ENCODE peak calls at places on chromosome 19, in six cellular contexts. N is astrocyte of the spinal cord, W is neural progenitor cell, G is left lung, S is psoas muscle, I is AG09309. V is an unnamed sample.

GRCh38 chr19:41324921-41325639 is 15.1 kb downstream of the CCDC97 start:
- DNase-seq in G (peak; percentile 77), S (peak; percentile 74), W (peak; percentile 60), N (peak; percentile 83), I (peak; percentile 66), V (peak; percentile 76)

GRCh38 chr19:15866646-15867045 is 31.2 kb downstream of the CYP4F2 start:
- DNase-seq in S (no peak), W (no peak), I (no peak), N (no peak), G (no peak), V (no peak)

GRCh38 chr19:5205937-5206750 is 134.5 kb downstream of the PTPRS start:
- DNase-seq in N (no peak), S (no peak), G (no peak), I (no peak), W (no peak), V (no peak)

GRCh38 chr19:47549341-47549768 is 23.6 kb downstream of the ZNF541 start:
- DNase-seq in N (no peak), S (no peak), W (no peak), I (no peak), G (peak; percentile 64), V (no peak)

GRCh38 chr19:19160489-19161035 is 9.5 kb downstream of the MEF2B start:
- DNase-seq in W (no peak), I (no peak), G (no peak), N (no peak), S (no peak), V (no peak)

GRCh38 chr19:27745978-27746542 is 1466.9 kb downstream of the UQCRFS1 start:
- DNase-seq in W (no peak), I (no peak), G (no peak), S (no peak), N (no peak), V (no peak)

GRCh38 chr19:28501979-28502378 is 711.0 kb downstream of the UQCRFS1 start:
- DNase-seq in S (no peak), G (no peak), W (no peak), I (no peak), N (no peak), V (no peak)

GRCh38 chr19:36225219-36225892 is 10.4 kb downstream of the ZNF146 start:
- DNase-seq in I (peak; percentile 27), N (peak; percentile 59), G (no peak), W (no peak), S (no peak), V (no peak)

GRCh38 chr19:33350538-33351309 is 22.8 kb upstream of the CEBPG start:
- DNase-seq in W (no peak), G (no peak), S (peak; percentile 66), N (peak; percentile 35), I (peak; percentile 47), V (peak; percentile 100)

GRCh38 chr19:36528921-36529518 is 949 bp upstream of the ZNF260 start:
- DNase-seq in W (peak; percentile 48), I (no peak), G (no peak), S (no peak), N (no peak), V (no peak)

GRCh38 chr19:6109947-6110346 is 353 bp downstream of the RFX2 start:
- DNase-seq in W (no peak), S (no peak), G (no peak), I (no peak), N (no peak), V (no peak)

GRCh38 chr19:12139309-12139708 is 841 bp downstream of the ZNF20 start:
- DNase-seq in S (no peak), G (no peak), W (peak; percentile 20), I (no peak), N (peak; percentile 19), V (no peak)

GRCh38 chr19:30411714-30412113 is 39.5 kb downstream of the ZNF536 start:
- DNase-seq in S (no peak), N (no peak), W (no peak), I (no peak), G (no peak), V (no peak)

GRCh38 chr19:24166055-24166454 is 79.1 kb downstream of the ZNF254 start:
- DNase-seq in W (no peak), N (no peak), I (no peak), S (no peak), G (no peak), V (peak; percentile 27)

GRCh38 chr19:41774515-41774980 is 19.2 kb downstream of the CEACAM6 start:
- DNase-seq in G (peak; percentile 77), N (no peak), W (no peak), I (no peak), S (no peak), V (peak; percentile 96)

GRCh38 chr19:34241513-34242337 is 12.6 kb upstream of the GARRE1 start:
- DNase-seq in N (no peak), S (no peak), I (no peak), W (peak; percentile 78), G (peak; percentile 68), V (peak; percentile 69)

GRCh38 chr19:37128821-37129177 is 43.7 kb downstream of the ZNF585A start:
- DNase-seq in G (no peak), N (no peak), S (no peak), I (no peak), W (no peak), V (no peak)

GRCh38 chr19:34837262-34837661 is 64.2 kb upstream of the ZNF599 start:
- DNase-seq in W (no peak), S (peak; percentile 16), G (no peak), I (no peak), N (no peak), V (no peak)

GRCh38 chr19:10093295-10094186 is 7.4 kb downstream of the SHFL start:
- DNase-seq in N (no peak), I (no peak), W (no peak), G (no peak), S (no peak), V (no peak)

GRCh38 chr19:17337675-17338439 is 504 bp downstream of the GTPBP3 start:
- DNase-seq in G (no peak), S (no peak), I (no peak), N (no peak), W (peak; percentile 63), V (peak; percentile 31)

GRCh38 chr19:8150998-8151397 is 1.6 kb upstream of the FBN3 start:
- DNase-seq in G (no peak), N (no peak), I (no peak), S (no peak), W (no peak), V (no peak)

GRCh38 chr19:6115992-6116391 is 5.7 kb upstream of the RFX2 start:
- DNase-seq in W (no peak), S (no peak), G (no peak), I (no peak), N (no peak), V (no peak)

GRCh38 chr19:50567052-50567841 is 988 bp downstream of the LRRC4B start:
- DNase-seq in I (no peak), N (no peak), W (peak; percentile 83), S (no peak), G (no peak), V (no peak)

GRCh38 chr19:47253467-47253881 is 2.9 kb upstream of the CCDC9 start:
- DNase-seq in I (no peak), N (peak; percentile 84), G (no peak), W (no peak), S (no peak), V (peak; percentile 89)

GRCh38 chr19:52190679-52191293 is 934 bp downstream of the PPP2R1A start:
- DNase-seq in G (no peak), S (peak; percentile 39), N (no peak), W (peak; percentile 38), I (no peak), V (peak; percentile 38)

GRCh38 chr19:16168465-16169081 is 4.8 kb downstream of the CIB3 start:
- DNase-seq in N (no peak), G (no peak), W (no peak), I (no peak), S (no peak), V (no peak)

GRCh38 chr19:45009625-45010255 is 8.5 kb downstream of the RELB start:
- DNase-seq in N (no peak), S (no peak), W (no peak), G (no peak), I (no peak), V (peak; percentile 43)

GRCh38 chr19:21463449-21464105 is 41.8 kb upstream of the ZNF429 start:
- DNase-seq in G (peak; percentile 53), W (peak; percentile 90), I (no peak), S (no peak), N (peak; percentile 3), V (no peak)

GRCh38 chr19:10567696-10568443 is 909 bp downstream of the CDKN2D start:
- DNase-seq in G (no peak), I (no peak), W (no peak), N (no peak), S (no peak), V (no peak)

DNA sequence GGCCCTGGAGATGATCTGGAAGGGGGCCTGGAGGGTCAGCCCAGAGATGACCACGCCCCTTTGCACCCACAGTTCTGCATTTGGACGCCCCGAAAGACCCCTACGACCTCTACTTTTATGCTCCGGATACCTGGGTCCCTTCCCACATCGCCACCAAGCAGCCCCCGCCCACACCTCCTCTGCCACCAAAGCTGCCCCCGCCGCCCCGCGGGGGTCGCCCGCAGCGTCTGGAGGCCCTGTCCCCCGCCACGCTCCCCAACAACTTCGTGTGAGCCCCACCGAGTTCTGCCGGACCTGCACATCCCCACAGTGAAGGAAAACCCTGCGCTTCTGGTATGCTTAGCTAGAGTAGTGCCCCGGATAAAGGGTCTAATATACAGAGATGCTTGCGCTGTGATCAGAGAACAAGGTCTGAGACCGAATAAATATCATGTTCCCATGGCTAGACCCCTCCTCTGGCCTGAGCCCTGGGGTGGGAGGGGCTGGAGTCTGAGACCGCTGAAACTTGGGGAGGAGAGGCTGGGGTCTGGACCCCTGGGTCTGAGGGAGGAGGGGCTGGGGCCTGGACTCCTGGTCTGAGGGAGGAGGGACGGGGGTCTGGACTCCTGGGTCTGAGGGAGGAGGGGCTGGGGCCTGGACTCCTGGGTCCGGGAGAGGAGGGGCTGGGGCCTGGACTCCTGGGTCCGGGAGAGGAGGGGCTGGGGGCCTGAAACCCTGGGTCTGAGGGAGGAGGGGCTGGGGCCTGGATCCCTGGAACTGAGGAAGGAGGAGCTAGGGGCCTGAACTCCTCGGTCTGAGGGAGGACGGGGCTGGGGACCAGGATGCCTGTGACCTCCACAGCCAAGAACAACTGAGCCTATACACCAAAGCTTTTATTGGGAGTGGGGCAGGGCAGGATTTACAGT is 3.6 kb downstream of the GFY start:
- DNase-seq in G (no peak), W (peak; percentile 62), S (no peak), N (no peak), I (no peak), V (no peak)
- H3K4me3 ChIP-seq in G (no peak overlapping the region), W (peak overlapping the region; percentile 50), S (peak overlapping the region; percentile 7), N (no peak overlapping the region), I (no peak overlapping the region), V (no peak overlapping the region)

GRCh38 chr19:13804830-13805683 is 9.8 kb downstream of the ZSWIM4 start:
- DNase-seq in I (no peak), G (no peak), N (no peak), S (peak; percentile 34), W (peak; percentile 76), V (no peak)
- TF ChIP-seq CTCF in I (no peak), G (no peak), N (peak; percentile 31), S (peak; percentile 47), W (peak; percentile 66), V (no peak)

DNA sequence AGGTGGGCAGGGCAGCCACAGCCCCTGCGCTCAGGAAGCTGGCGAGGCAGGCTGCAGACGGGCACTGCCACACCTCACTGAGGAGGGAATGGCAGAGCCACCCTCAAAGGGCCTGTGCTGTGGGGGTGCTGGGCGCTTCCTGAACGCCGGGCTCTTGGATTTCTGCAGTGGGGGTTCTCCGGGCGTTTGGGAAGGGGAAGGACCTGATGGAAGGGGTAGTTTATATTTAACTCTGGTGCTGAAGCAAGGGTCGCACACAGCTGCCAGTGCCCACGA is 10.5 kb downstream of the GNA11 start:
- DNase-seq in I (no peak), W (no peak), N (no peak), G (no peak), S (no peak), V (no peak)
- H3K4me3 ChIP-seq in I (no peak overlapping the region), W (no peak overlapping the region), N (no peak overlapping the region), G (no peak overlapping the region), S (no peak overlapping the region), V (no peak overlapping the region)

GRCh38 chr19:1252818-1253513 is 4.6 kb downstream of the MIDN start:
- DNase-seq in I (peak; percentile 96), N (peak; percentile 99), W (no peak), G (peak; percentile 95), S (peak; percentile 91), V (peak; percentile 96)
- TF ChIP-seq CTCF in I (peak; percentile 17), N (peak; percentile 24), W (no peak), G (no peak), S (no peak), V (no peak)

V was measured in epithelial cell of esophagus.